ENCODE peak calls at places on chromosomes 3 and 15, in seven cellular contexts. S is astrocyte, M is GM13977, Q is activated B cell treated with CpG ODN at 0.5 μM for 24 hours, J is left lung, G is cardiac fibroblast, X is mucosa of descending colon. P is an unnamed sample.

GRCh38 chr3:59774613-59775012 is 724.8 kb upstream of the CFAP20DC start:
- DNase-seq in X (no peak), Q (no peak), S (peak; percentile 92), M (no peak), J (no peak), G (peak; percentile 62), P (no peak)

GRCh38 chr3:117746091-117746490 is 1036.5 kb downstream of the TUSC7 start:
- DNase-seq in X (no peak), S (no peak), Q (no peak), J (no peak), M (no peak), G (no peak), P (no peak)

GRCh38 chr3:155958676-155959075 is 88.2 kb downstream of the GMPS start:
- DNase-seq in J (no peak), G (no peak), Q (no peak), S (no peak), M (no peak), X (no peak), P (no peak)

GRCh38 chr15:94265009-94265408 is 33.6 kb downstream of the MCTP2 start:
- DNase-seq in M (no peak), J (no peak), S (no peak), Q (no peak), G (no peak), X (no peak), P (no peak)

GRCh38 chr3:95705786-95706418 is 1108.5 kb upstream of the EPHA6 start:
- DNase-seq in M (no peak), S (no peak), G (no peak), X (no peak), J (no peak), Q (no peak), P (no peak)

GRCh38 chr3:22585504-22585903 is 617.6 kb upstream of the UBE2E2 start:
- DNase-seq in J (no peak), G (peak; percentile 42), M (no peak), S (peak; percentile 71), X (no peak), Q (no peak), P (no peak)

GRCh38 chr3:48879994-48880377 is 18.7 kb downstream of the SLC25A20 start:
- DNase-seq in J (no peak), M (no peak), S (no peak), G (no peak), Q (no peak), X (no peak), P (no peak)

GRCh38 chr3:120402257-120402656 is 48.5 kb downstream of the FSTL1 start:
- DNase-seq in Q (no peak), X (no peak), G (no peak), J (no peak), M (no peak), S (no peak), P (no peak)

GRCh38 chr3:188037116-188037718 is 116.7 kb upstream of the LPP start:
- DNase-seq in S (peak; percentile 19), Q (no peak), G (peak; percentile 65), M (no peak), X (no peak), J (no peak), P (no peak)

GRCh38 chr15:66210684-66211083 is 42.9 kb downstream of the MEGF11 start:
- DNase-seq in J (no peak), X (no peak), G (no peak), Q (no peak), M (no peak), S (no peak), P (no peak)

GRCh38 chr3:150104564-150104963 is 133.9 kb upstream of the PFN2 start:
- DNase-seq in G (no peak), M (no peak), J (no peak), Q (no peak), S (peak; percentile 35), X (no peak), P (no peak)

GRCh38 chr3:49794431-49794830 is 5.2 kb downstream of the CDHR4 start:
- DNase-seq in J (no peak), X (no peak), S (no peak), G (no peak), M (no peak), Q (no peak), P (no peak)

GRCh38 chr15:52730163-52730562 is 51.0 kb upstream of the ATOSA start:
- DNase-seq in G (peak; percentile 74), M (peak; percentile 15), Q (no peak), X (no peak), J (no peak), S (peak; percentile 21), P (no peak)

GRCh38 chr3:124467980-124468902 is 262.0 kb upstream of the UMPS start:
- DNase-seq in M (peak; percentile 66), S (peak; percentile 10), G (peak; percentile 56), X (no peak), J (peak; percentile 39), Q (no peak), P (no peak)

GRCh38 chr3:31254483-31254882 is 278.2 kb upstream of the STT3B start:
- DNase-seq in G (no peak), Q (no peak), S (no peak), J (no peak), X (no peak), M (no peak), P (no peak)

GRCh38 chr3:127984241-127984975 is 67.8 kb upstream of the SEC61A1 start:
- DNase-seq in Q (no peak), S (peak; percentile 20), X (no peak), J (no peak), G (no peak), M (no peak), P (no peak)

GRCh38 chr15:40285151-40285898 is 2.5 kb upstream of the ANKRD63 start:
- DNase-seq in X (no peak), G (no peak), M (no peak), J (no peak), Q (no peak), S (no peak), P (no peak)

GRCh38 chr3:10228248-10228950 is 19.9 kb upstream of the TATDN2 start:
- DNase-seq in Q (no peak), J (no peak), S (no peak), M (no peak), G (peak; percentile 50), X (no peak), P (peak; percentile 73)

GRCh38 chr3:77096966-77097890 is 57.3 kb downstream of the ROBO2 start:
- DNase-seq in J (no peak), M (no peak), Q (no peak), G (no peak), X (no peak), S (no peak), P (no peak)

DNA sequence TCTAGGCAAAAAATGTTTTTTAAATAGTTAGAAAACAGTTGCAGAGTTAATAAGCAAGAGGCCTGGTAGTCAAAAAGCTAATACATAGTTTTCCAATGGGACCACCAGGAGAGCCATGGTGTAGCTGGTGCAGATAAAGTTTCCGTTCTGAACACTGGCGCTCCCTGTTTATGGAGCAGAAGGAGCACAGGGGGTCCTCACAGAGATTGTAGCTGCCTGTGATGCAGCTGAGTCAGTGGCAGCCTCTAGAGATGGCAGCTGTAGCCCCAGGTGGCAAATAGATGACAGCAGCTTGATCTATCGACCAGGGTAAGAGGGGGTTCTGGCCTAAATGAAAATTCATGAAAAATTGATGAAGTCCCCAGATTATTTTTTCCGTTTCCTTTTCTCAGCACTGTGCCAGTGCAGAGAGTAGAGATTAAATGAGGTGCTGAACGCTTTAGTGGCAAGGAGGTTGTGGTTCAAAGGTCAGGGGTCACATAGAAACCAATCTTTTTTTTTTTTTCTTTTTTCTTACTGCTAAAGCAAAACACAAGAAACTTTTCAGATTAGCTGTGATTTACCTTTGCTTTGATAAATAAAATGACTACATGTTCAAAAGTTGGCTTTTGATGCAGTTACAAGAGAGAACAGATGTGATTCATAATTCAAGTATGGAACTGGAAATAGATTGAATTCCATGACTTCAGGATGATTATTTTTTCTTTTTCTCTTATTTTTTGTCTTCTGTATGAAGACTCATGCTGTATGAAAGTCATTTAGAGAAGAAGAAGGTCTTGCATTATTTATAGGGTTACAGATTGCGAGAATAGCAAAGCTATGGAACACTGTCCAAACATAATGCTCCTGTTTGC is 63.2 kb downstream of the ROBO2 start:
- DNase-seq in Q (no peak), S (peak; percentile 22), G (peak; percentile 11), M (no peak), X (no peak), J (no peak), P (no peak)
- TF ChIP-seq CTCF in Q (no peak), S (no peak), G (no peak), M (no peak), X (no peak), J (no peak), P (no peak)

GRCh38 chr3:50930371-50931208 is 255.9 kb downstream of the DOCK3 start:
- DNase-seq in M (no peak), S (no peak), Q (no peak), X (no peak), G (no peak), J (no peak), P (no peak)
- TF ChIP-seq CTCF in M (no peak), S (no peak), Q (no peak), X (no peak), G (no peak), J (no peak), P (no peak)

GRCh38 chr3:154149286-154149685 is 28.1 kb downstream of the ARHGEF26 start:
- DNase-seq in G (no peak), J (no peak), X (no peak), S (no peak), Q (no peak), M (no peak), P (no peak)
- TF ChIP-seq CTCF in G (no peak), J (no peak), X (no peak), S (no peak), Q (no peak), M (no peak), P (no peak)

DNA sequence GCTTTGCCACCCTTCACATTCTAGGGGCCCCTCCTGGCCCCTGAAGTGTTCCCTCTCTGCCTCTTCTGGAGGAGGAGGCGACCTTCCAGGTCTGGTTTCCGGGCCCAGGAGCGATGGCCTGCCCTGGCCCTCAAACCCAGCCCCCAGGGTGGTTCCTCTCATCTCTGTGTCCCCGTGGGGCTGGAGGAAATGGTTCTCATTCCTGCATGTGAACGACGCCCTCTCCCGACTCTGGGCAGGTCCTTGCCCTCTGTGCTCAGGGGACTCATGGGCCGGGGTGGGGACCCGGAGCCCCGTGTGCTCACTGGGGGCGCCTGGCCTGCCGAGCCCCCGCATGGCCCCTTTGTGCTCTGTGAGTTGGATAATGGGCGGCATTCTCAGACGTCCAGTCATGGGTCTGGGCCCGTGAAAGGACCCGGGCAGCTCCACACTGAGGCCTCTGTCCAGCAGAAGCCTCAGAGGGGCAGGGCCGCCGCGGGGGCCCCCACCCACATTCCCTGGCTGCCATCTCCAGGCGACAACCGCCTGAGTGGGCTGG is 5.4 kb upstream of the PLXND1 start:
- DNase-seq in G (peak; percentile 87), M (no peak), X (peak; percentile 49), Q (no peak), S (peak; percentile 80), J (no peak), P (no peak)
- TF ChIP-seq CTCF in G (no peak), M (no peak), X (no peak), Q (no peak), S (no peak), J (no peak), P (no peak)